ENCODE peak calls at places on chromosomes 5 and 9, in four cellular contexts. One of them, this sample, is unnamed.

GRCh38 chr5:143065185-143065584 is 295.0 kb downstream of the ARHGAP26 start:
- DNase-seq in K562: no peak
- DNase-seq in GM12878: no peak
- DNase-seq in HepG2: no peak
- DNase-seq in this sample: no peak

GRCh38 chr5:62461561-62461960 is 49.0 kb downstream of the IPO11 start:
- DNase-seq in K562: no peak
- DNase-seq in HepG2: no peak
- DNase-seq in GM12878: no peak
- DNase-seq in this sample: no peak

GRCh38 chr5:34698109-34698419 is 41.9 kb downstream of the RAI14 start:
- DNase-seq in GM12878: no peak
- DNase-seq in HepG2: no peak
- DNase-seq in K562: no peak
- DNase-seq in this sample: no peak

GRCh38 chr5:7881816-7882215 is 12.9 kb downstream of the MTRR start:
- DNase-seq in K562: no peak
- DNase-seq in HepG2: no peak
- DNase-seq in GM12878: no peak
- DNase-seq in this sample: no peak

GRCh38 chr9:16291921-16292320 is 578.5 kb downstream of the BNC2 start:
- DNase-seq in HepG2: no peak
- DNase-seq in GM12878: no peak
- DNase-seq in K562: no peak
- DNase-seq in this sample: no peak

GRCh38 chr9:92191801-92192200 is 76.6 kb upstream of the SPTLC1 start:
- DNase-seq in HepG2: no peak
- DNase-seq in GM12878: no peak
- DNase-seq in K562: no peak
- DNase-seq in this sample: no peak

GRCh38 chr5:43523662-43524072 is 8.7 kb upstream of the C5orf34 start:
- DNase-seq in GM12878: no peak
- DNase-seq in HepG2: no peak
- DNase-seq in K562: no peak
- DNase-seq in this sample: no peak

GRCh38 chr5:139740138-139740992 is 55.2 kb upstream of the PSD2 start:
- DNase-seq in GM12878: no peak
- DNase-seq in K562: no peak
- DNase-seq in HepG2: no peak
- DNase-seq in this sample: no peak

GRCh38 chr5:132102101-132102701 is 28.6 kb downstream of the CSF2 start:
- DNase-seq in HepG2: no peak
- DNase-seq in GM12878: no peak
- DNase-seq in K562: no peak
- DNase-seq in this sample: no peak

GRCh38 chr9:80085668-80086067 is 513.9 kb downstream of the TLE4 start:
- DNase-seq in HepG2: no peak
- DNase-seq in GM12878: no peak
- DNase-seq in K562: no peak
- DNase-seq in this sample: no peak

GRCh38 chr5:151660616-151661015 is 26.1 kb downstream of the SPARC start:
- DNase-seq in HepG2: no peak
- DNase-seq in GM12878: no peak
- DNase-seq in K562: no peak
- DNase-seq in this sample: no peak

GRCh38 chr5:160485364-160486010 is 63.8 kb downstream of the PTTG1 start:
- DNase-seq in GM12878: no peak
- DNase-seq in HepG2: no peak
- DNase-seq in K562: no peak
- DNase-seq in this sample: no peak

GRCh38 chr5:160484644-160485043 is 63.0 kb downstream of the PTTG1 start:
- DNase-seq in K562: no peak
- DNase-seq in GM12878: no peak
- DNase-seq in HepG2: no peak
- DNase-seq in this sample: no peak

GRCh38 chr5:160486573-160486972 is 64.9 kb downstream of the PTTG1 start:
- DNase-seq in K562: no peak
- DNase-seq in HepG2: no peak
- DNase-seq in GM12878: no peak
- DNase-seq in this sample: no peak

GRCh38 chr5:160492565-160492964 is 70.9 kb downstream of the PTTG1 start:
- DNase-seq in GM12878: no peak
- DNase-seq in HepG2: no peak
- DNase-seq in K562: no peak
- DNase-seq in this sample: no peak

GRCh38 chr5:160488394-160488943 is 66.8 kb downstream of the PTTG1 start:
- DNase-seq in K562: no peak
- DNase-seq in HepG2: no peak
- DNase-seq in GM12878: no peak
- DNase-seq in this sample: no peak
- TF ChIP-seq FOXK2 in K562: no peak
- TF ChIP-seq FOXK2 in HepG2: no peak
- TF ChIP-seq FOXK2 in GM12878: no peak
- TF ChIP-seq FOXK2 in this sample: no peak

GRCh38 chr5:124883686-124884085 is 137.2 kb upstream of the ZNF608 start:
- DNase-seq in GM12878: no peak
- DNase-seq in K562: no peak
- DNase-seq in HepG2: no peak
- DNase-seq in this sample: no peak
- TF ChIP-seq FOXK2 in GM12878: no peak
- TF ChIP-seq FOXK2 in K562: no peak
- TF ChIP-seq FOXK2 in HepG2: no peak
- TF ChIP-seq FOXK2 in this sample: no peak

GRCh38 chr5:81045389-81045807 is 85.2 kb downstream of the RASGRF2 start:
- DNase-seq in K562: no peak
- DNase-seq in GM12878: no peak
- DNase-seq in HepG2: peak; percentile 78
- DNase-seq in this sample: no peak
- TF ChIP-seq FOXK2 in K562: no peak
- TF ChIP-seq FOXK2 in GM12878: no peak
- TF ChIP-seq FOXK2 in HepG2: no peak
- TF ChIP-seq FOXK2 in this sample: no peak

GRCh38 chr5:53944981-53945380 is 365.4 kb downstream of the ARL15 start:
- DNase-seq in HepG2: peak; percentile 42
- DNase-seq in K562: no peak
- DNase-seq in GM12878: no peak
- DNase-seq in this sample: no peak
- TF ChIP-seq FOXK2 in HepG2: no peak
- TF ChIP-seq FOXK2 in K562: no peak
- TF ChIP-seq FOXK2 in GM12878: no peak
- TF ChIP-seq FOXK2 in this sample: no peak